ENCODE peak calls at places on chromosomes 3 and 15, in four cellular contexts. E is mammary epithelial cell, Q is heart left ventricle, Z is transverse colon. C is an unnamed sample. For H3K4me1, the result is how much of the 10 kb centered on the place peaks cover.

GRCh38 chr3:149245738-149246451 is 24.3 kb upstream of the CP start:
- DNase-seq in E (peak), Q (no peak), Z (no peak), C (no peak)

GRCh38 chr3:11390411-11391171 is 118.4 kb downstream of the ATG7 start:
- DNase-seq in E (no peak), Q (no peak), Z (no peak), C (no peak)

GRCh38 chr3:4030567-4030966 is 231.3 kb downstream of the LRRN1 start:
- DNase-seq in E (no peak), Q (no peak), Z (no peak), C (no peak)

GRCh38 chr3:106421928-106422327 is 553.1 kb upstream of the CBLB start:
- DNase-seq in E (no peak), Q (no peak), Z (no peak), C (no peak)

GRCh38 chr15:86743283-86743903 is 663.7 kb downstream of the AGBL1 start:
- DNase-seq in E (peak), Q (no peak), Z (peak), C (no peak)

GRCh38 chr3:66036586-66037061 is 2.1 kb downstream of the MAGI1 start:
- DNase-seq in E (no peak), Q (no peak), Z (no peak), C (peak)

GRCh38 chr3:177525987-177526712 is 328.9 kb upstream of the TBL1XR1 start:
- DNase-seq in E (peak), Q (no peak), Z (no peak), C (no peak)

GRCh38 chr15:33934396-33934795 is 33.9 kb upstream of the CHRM5 start:
- DNase-seq in E (no peak), Q (no peak), Z (no peak), C (peak)

GRCh38 chr15:58165661-58166060 is 27.5 kb downstream of the AQP9 start:
- DNase-seq in E (no peak), Q (peak), Z (no peak), C (peak)

GRCh38 chr3:110795163-110795562 is 276.5 kb upstream of the NECTIN3 start:
- DNase-seq in E (no peak), Q (no peak), Z (no peak), C (no peak)

GRCh38 chr15:51864408-51865056 is 35.1 kb downstream of the TMOD3 start:
- DNase-seq in E (peak), Q (no peak), Z (no peak), C (no peak)

GRCh38 chr3:178677961-178678360 is 141.7 kb downstream of the KCNMB2 start:
- DNase-seq in E (no peak), Q (no peak), Z (no peak), C (no peak)

GRCh38 chr3:67109651-67110204 is 111.6 kb downstream of the KBTBD8 start:
- DNase-seq in E (peak), Q (no peak), Z (no peak), C (no peak)

GRCh38 chr15:68885070-68885469 is 45.3 kb upstream of the SPESP1 start:
- DNase-seq in E (peak), Q (no peak), Z (no peak), C (peak)

GRCh38 chr3:149411583-149411982 is 34.1 kb upstream of the TM4SF1 start:
- DNase-seq in E (no peak), Q (no peak), Z (no peak), C (no peak)

GRCh38 chr15:99408236-99409096 is 157.2 kb downstream of the LRRC28 start:
- DNase-seq in E (peak), Q (peak), Z (no peak), C (peak)

GRCh38 chr15:74399511-74400312 is 32.3 kb upstream of the CYP11A1 start:
- DNase-seq in E (peak), Q (no peak), Z (peak), C (no peak)

GRCh38 chr3:177419904-177420601 is 222.8 kb upstream of the TBL1XR1 start:
- DNase-seq in E (no peak), Q (no peak), Z (no peak), C (peak)

GRCh38 chr3:144128117-144128892 is 156.7 kb downstream of the DIPK2A start:
- DNase-seq in E (no peak), Q (no peak), Z (no peak), C (no peak)

GRCh38 chr3:51709004-51709420 is 2.1 kb downstream of the GRM2 start:
- DNase-seq in E (no peak), Q (no peak), Z (peak), C (no peak)

GRCh38 chr3:46923559-46924350 is 46.2 kb downstream of the PTH1R start:
- DNase-seq in E (no peak), Q (no peak), Z (peak), C (no peak)

GRCh38 chr3:63654931-63655330 is 2.5 kb downstream of the SNTN start:
- DNase-seq in E (no peak), Q (no peak), Z (no peak), C (no peak)

GRCh38 chr3:52771334-52771681 is 568 bp upstream of the NEK4 start:
- DNase-seq in E (no peak), Q (no peak), Z (no peak), C (no peak)

GRCh38 chr3:77420316-77420715 is 380.4 kb downstream of the ROBO2 start:
- DNase-seq in E (no peak), Q (no peak), Z (no peak), C (no peak)

GRCh38 chr3:53994986-53995385 is 103.3 kb upstream of the SELENOK start:
- DNase-seq in E (no peak), Q (no peak), Z (no peak), C (no peak)

GRCh38 chr15:71586463-71586862 is 223.9 kb upstream of the NR2E3 start:
- DNase-seq in E (no peak), Q (no peak), Z (no peak), C (no peak)

GRCh38 chr3:52330194-52330805 is 14.2 kb downstream of the DNAH1 start:
- DNase-seq in E (no peak), Q (peak), Z (no peak), C (no peak)

GRCh38 chr3:32781211-32781968 is 36.4 kb upstream of the TRIM71 start:
- DNase-seq in E (peak), Q (peak), Z (peak), C (peak)

GRCh38 chr3:149299938-149300791 is 33.3 kb downstream of the TM4SF18 start:
- DNase-seq in E (peak), Q (no peak), Z (peak), C (peak)

GRCh38 chr3:33030802-33031201 is 66.1 kb downstream of the GLB1 start:
- DNase-seq in E (no peak), Q (no peak), Z (no peak), C (no peak)

GRCh38 chr3:150235799-150236198 is 172.3 kb upstream of the TSC22D2 start:
- DNase-seq in E (no peak), Q (no peak), Z (no peak), C (no peak)

GRCh38 chr15:63663906-63664305 is 66.7 kb downstream of the FBXL22 start:
- DNase-seq in E (no peak), Q (no peak), Z (no peak), C (no peak)

GRCh38 chr3:146152841-146153240 is 8.1 kb downstream of the PLOD2 start:
- DNase-seq in E (peak), Q (no peak), Z (no peak), C (peak)

GRCh38 chr3:46935168-46935858 is 41.2 kb downstream of the CCDC12 start:
- DNase-seq in E (peak), Q (peak), Z (peak), C (peak)

GRCh38 chr15:89150286-89150685 is 62.0 kb downstream of the ABHD2 start:
- DNase-seq in E (no peak), Q (no peak), Z (no peak), C (no peak)

GRCh38 chr15:100688549-100689120 is 86.2 kb downstream of the ASB7 start:
- DNase-seq in E (no peak), Q (no peak), Z (no peak), C (no peak)

GRCh38 chr15:100686021-100686724 is 83.8 kb downstream of the ASB7 start:
- DNase-seq in E (no peak), Q (peak), Z (no peak), C (no peak)

GRCh38 chr15:100686725-100687488 is 84.5 kb downstream of the ASB7 start:
- DNase-seq in E (no peak), Q (no peak), Z (no peak), C (no peak)

GRCh38 chr15:100689500-100689899 is 87.1 kb downstream of the ASB7 start:
- DNase-seq in E (no peak), Q (no peak), Z (no peak), C (no peak)

GRCh38 chr15:100687532-100688215 is 85.3 kb downstream of the ASB7 start:
- DNase-seq in E (peak), Q (no peak), Z (no peak), C (no peak)
- H3K27ac ChIP-seq in E (no peak), Q (no peak), Z (peak), C (no peak)

GRCh38 chr3:125146601-125147490 is 65.7 kb downstream of the SLC12A8 start:
- DNase-seq in E (no peak), Q (peak), Z (no peak), C (peak)
- H3K4me1 ChIP-seq in E (under half), Q (half or more), Z (under half), C (half or more)

GRCh38 chr15:75646112-75646943 is 1.4 kb upstream of the SNX33 start:
- DNase-seq in E (no peak), Q (no peak), Z (no peak), C (peak)
- H3K27ac ChIP-seq in E (peak), Q (peak), Z (peak), C (peak)

DNA sequence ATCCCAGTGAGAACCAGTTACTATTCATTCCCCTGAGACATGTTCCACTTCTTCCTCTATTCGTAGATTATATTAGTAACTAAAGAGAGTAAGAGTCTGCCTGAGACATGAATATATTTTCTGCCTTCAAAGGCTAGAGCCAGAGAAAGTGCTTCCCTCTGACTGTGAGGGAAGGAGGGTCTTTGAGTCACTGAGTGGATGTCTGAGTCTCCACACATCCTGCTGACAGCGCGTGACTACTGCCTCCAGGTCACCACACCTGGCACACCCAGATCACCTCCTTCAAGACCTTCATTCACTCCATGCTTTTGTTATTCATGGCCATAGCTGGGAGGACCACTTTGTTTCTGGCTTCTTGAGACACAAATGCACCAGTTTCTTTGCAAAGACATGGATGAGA is 135.6 kb downstream of the SOX2 start:
- DNase-seq in E (peak), Q (no peak), Z (no peak), C (no peak)
- H3K4me1 ChIP-seq in E (under half), Q (under half), Z (under half), C (under half)

GRCh38 chr15:32829441-32829840 is 111.6 kb downstream of the GREM1 start:
- DNase-seq in E (no peak), Q (no peak), Z (no peak), C (no peak)
- H3K27ac ChIP-seq in E (no peak), Q (no peak), Z (no peak), C (no peak)

DNA sequence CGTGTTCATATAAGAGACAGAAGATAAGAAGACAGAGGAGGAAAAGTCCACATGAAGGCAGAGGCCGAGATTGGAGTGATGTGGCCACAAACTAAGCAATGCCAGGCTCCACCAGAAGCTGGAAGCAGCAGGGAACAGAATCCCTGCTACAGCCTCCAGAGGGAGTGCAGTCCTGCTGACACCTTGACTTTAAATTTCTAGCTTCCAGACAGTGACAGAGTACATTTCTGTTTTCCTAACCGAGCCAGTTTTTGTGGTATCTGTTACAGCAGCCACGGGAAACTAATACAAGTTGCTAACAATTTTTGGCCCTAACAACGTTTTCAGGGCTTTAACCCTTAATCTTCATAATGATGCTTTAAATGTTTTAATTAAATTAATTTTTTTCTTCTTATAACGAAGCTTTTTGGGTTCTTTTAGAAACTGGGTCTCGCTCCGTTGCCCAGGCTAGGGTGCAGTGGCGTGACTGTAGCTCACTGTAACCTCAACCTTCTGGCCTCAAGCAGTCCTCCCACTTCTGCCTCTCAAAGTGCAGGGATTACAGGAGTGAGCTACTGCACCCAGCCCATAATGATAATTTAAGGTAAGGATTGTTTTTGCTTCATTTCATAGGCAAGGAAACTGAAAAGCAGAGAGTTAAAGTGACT is 202.3 kb upstream of the PROK2 start:
- DNase-seq in E (no peak), Q (no peak), Z (no peak), C (no peak)
- H3K4me1 ChIP-seq in E (under half), Q (under half), Z (under half), C (under half)

GRCh38 chr3:41116851-41117250 is 82.5 kb upstream of the CTNNB1 start:
- DNase-seq in E (no peak), Q (no peak), Z (no peak), C (no peak)
- H3K27ac ChIP-seq in E (no peak), Q (peak), Z (peak), C (peak)

DNA sequence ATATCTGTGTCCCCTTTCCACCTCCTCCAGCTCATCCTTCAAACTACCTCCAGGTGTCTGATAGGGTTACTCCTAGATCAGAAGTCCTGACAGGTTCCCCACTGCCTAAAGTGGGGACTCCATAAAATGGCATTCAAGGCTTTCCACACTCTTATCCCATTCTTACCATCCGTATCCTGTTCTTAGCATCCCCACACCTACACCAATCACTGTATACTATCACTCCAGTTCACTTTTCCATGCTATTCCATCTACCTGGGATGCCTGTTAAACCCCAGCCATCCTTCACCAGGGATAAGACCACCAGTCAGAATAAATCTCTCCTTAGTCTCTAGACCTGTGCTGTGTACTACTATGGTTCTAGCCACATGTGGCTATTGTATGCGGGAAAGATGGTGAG is 19.1 kb downstream of the SSR3 start:
- DNase-seq in E (no peak), Q (no peak), Z (no peak), C (no peak)
- H3K4me1 ChIP-seq in E (under half), Q (under half), Z (under half), C (under half)

C was measured in thyroid gland.